ENCODE peak calls at places on chromosome 19, in four cellular contexts. O is GM12878, B is SK-N-SH, W is HepG2. T is an unnamed sample.

GRCh38 chr19:49560358-49560900 is 19.9 kb downstream of the NOSIP start:
- DNase-seq in O (no peak), B (no peak), W (no peak), T (peak; percentile 57)

GRCh38 chr19:6987850-6988249 is 33.4 kb downstream of the MBD3L2B start:
- DNase-seq in O (no peak), B (no peak), W (no peak), T (no peak)

GRCh38 chr19:7529246-7529600 is 6.3 kb upstream of the PNPLA6 start:
- DNase-seq in O (no peak), B (no peak), W (no peak), T (no peak)

GRCh38 chr19:31290926-31291590 is 58.2 kb downstream of the TSHZ3 start:
- DNase-seq in O (no peak), B (no peak), W (no peak), T (no peak)

GRCh38 chr19:40465025-40465780 is at the start of gene BLVRB:
- DNase-seq in O (no peak), B (no peak), W (peak; percentile 52), T (no peak)

GRCh38 chr19:33302175-33302973 is at the start of gene CEBPA:
- DNase-seq in O (no peak), B (peak; percentile 96), W (peak; percentile 78), T (peak; percentile 85)

GRCh38 chr19:33376931-33377557 is 3.5 kb downstream of the CEBPG start:
- DNase-seq in O (no peak), B (no peak), W (no peak), T (no peak)

GRCh38 chr19:2780284-2780683 is 2.8 kb downstream of the SGTA start:
- DNase-seq in O (no peak), B (no peak), W (no peak), T (no peak)

GRCh38 chr19:4524808-4525562 is 6.7 kb upstream of the PLIN4 start:
- DNase-seq in O (no peak), B (peak; percentile 79), W (no peak), T (peak; percentile 65)

GRCh38 chr19:3450796-3451411 is 29.4 kb downstream of the SMIM24 start:
- DNase-seq in O (no peak), B (no peak), W (peak; percentile 39), T (no peak)

GRCh38 chr19:14554382-14554812 is 17.5 kb downstream of the NDUFB7 start:
- DNase-seq in O (no peak), B (no peak), W (peak; percentile 76), T (peak; percentile 33)

GRCh38 chr19:50268046-50268445 is 61.1 kb downstream of the KCNC3 start:
- DNase-seq in O (no peak), B (no peak), W (no peak), T (no peak)

GRCh38 chr19:33286899-33287298 is 15.4 kb downstream of the CEBPA start:
- DNase-seq in O (no peak), B (no peak), W (no peak), T (no peak)

GRCh38 chr19:6503407-6504201 is 1.5 kb upstream of the TUBB4A start:
- DNase-seq in O (no peak), B (no peak), W (no peak), T (no peak)

GRCh38 chr19:43430976-43431375 is 16.3 kb downstream of the TEX101 start:
- DNase-seq in O (no peak), B (no peak), W (no peak), T (no peak)

GRCh38 chr19:32256341-32256975 is 89.0 kb upstream of the ZNF507 start:
- DNase-seq in O (no peak), B (no peak), W (no peak), T (no peak)

GRCh38 chr19:14339741-14340140 is 41.5 kb upstream of the ADGRE5 start:
- DNase-seq in O (no peak), B (no peak), W (no peak), T (peak; percentile 5)

GRCh38 chr19:19602136-19602712 is 16.3 kb downstream of the PBX4 start:
- DNase-seq in O (no peak), B (no peak), W (peak; percentile 40), T (no peak)

GRCh38 chr19:15115080-15115479 is 7.9 kb downstream of the SYDE1 start:
- DNase-seq in O (no peak), B (peak; percentile 21), W (no peak), T (no peak)

DNA sequence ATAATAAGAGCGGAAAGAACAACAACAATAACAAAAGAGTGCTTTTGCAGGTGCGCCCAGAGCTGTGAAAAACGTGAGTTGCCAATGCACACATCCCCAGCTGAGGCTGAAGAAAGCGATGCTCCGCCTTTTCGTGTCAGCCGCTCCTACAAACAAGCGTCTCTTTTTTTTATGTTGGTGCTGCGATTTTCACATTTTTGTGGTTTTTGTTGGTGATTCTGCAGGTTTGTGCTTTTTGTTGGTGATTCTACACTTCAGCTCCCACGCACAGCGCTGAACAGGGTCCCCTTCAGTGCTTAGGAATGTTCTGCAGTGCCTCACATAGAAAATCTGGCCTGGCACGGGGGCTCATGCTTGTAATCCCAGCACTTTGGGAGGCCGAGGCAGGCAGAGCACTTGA is 7.3 kb upstream of the SBK3 start:
- DNase-seq in O (no peak), B (no peak), W (peak; percentile 43), T (no peak)
- TF ChIP-seq JUND in O (no peak), B (no peak), W (no peak), T (no peak)

GRCh38 chr19:45717131-45717982 is 13.3 kb downstream of the FBXO46 start:
- DNase-seq in O (peak; percentile 99), B (peak; percentile 97), W (peak; percentile 99), T (peak; percentile 97)
- TF ChIP-seq SMC3 in O (peak; percentile 19), B (no peak), W (no peak), T (no peak)

GRCh38 chr19:16373079-16373478 is 48.5 kb downstream of the KLF2 start:
- DNase-seq in O (no peak), B (no peak), W (no peak), T (no peak)

GRCh38 chr19:16370671-16371391 is 46.2 kb downstream of the KLF2 start:
- DNase-seq in O (no peak), B (no peak), W (no peak), T (no peak)

GRCh38 chr19:16372065-16372915 is 47.7 kb downstream of the KLF2 start:
- DNase-seq in O (no peak), B (no peak), W (no peak), T (no peak)

GRCh38 chr19:16369664-16370576 is 45.3 kb downstream of the KLF2 start:
- DNase-seq in O (no peak), B (no peak), W (no peak), T (no peak)

DNA sequence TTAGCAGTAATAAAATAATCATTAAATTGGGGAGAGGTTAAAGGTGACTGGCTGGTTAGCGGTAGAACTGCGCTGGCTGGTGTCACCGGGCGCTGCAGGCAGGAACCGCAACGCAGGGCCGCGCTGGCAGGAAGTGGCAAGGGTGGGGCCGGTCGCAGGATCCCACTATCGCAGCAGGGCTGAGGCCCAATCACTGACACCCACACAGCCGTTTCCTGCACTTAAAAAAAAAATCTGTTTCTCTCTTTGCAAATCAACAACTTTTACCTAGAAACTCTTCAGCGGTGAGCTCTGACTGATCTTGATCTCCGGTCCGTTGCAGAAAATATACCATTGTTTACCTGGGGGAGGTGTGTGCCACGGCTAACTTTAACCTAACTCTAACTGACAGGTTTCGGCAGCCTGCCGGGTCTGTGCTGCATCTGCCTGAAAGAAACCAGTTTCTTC is 46.9 kb downstream of the KLF2 start:
- DNase-seq in O (peak; percentile 79), B (no peak), W (no peak), T (peak; percentile 79)
- TF ChIP-seq JUND in O (no peak), B (no peak), W (no peak), T (no peak)

GRCh38 chr19:46111376-46111775 is 13.1 kb downstream of the IGFL3 start:
- DNase-seq in O (no peak), B (no peak), W (no peak), T (no peak)
- TF ChIP-seq SMC3 in O (no peak), B (no peak), W (no peak), T (no peak)

GRCh38 chr19:1125601-1126533 is 22.1 kb downstream of the GPX4 start:
- DNase-seq in O (no peak), B (no peak), W (no peak), T (no peak)
- TF ChIP-seq JUND in O (no peak), B (no peak), W (no peak), T (no peak)

GRCh38 chr19:12833418-12833746 is 997 bp downstream of the RTBDN start:
- DNase-seq in O (no peak), B (peak; percentile 36), W (no peak), T (no peak)

GRCh38 chr19:12834418-12834943 is at the start of gene RTBDN:
- DNase-seq in O (no peak), B (no peak), W (no peak), T (peak; percentile 51)

GRCh38 chr19:12833747-12834417 is 497 bp downstream of the RTBDN start:
- DNase-seq in O (no peak), B (peak; percentile 90), W (no peak), T (peak; percentile 80)

GRCh38 chr19:12825259-12826131 is 8.9 kb downstream of the RTBDN start:
- DNase-seq in O (no peak), B (peak; percentile 88), W (no peak), T (peak; percentile 92)

GRCh38 chr19:12828494-12828893 is 5.9 kb downstream of the RTBDN start:
- DNase-seq in O (no peak), B (peak; percentile 92), W (peak; percentile 40), T (peak; percentile 62)
- TF ChIP-seq SMC3 in O (no peak), B (no peak), W (no peak), T (no peak)

GRCh38 chr19:41871573-41872383 is 5.3 kb upstream of the CD79A start:
- DNase-seq in O (peak; percentile 80), B (peak; percentile 19), W (no peak), T (no peak)

GRCh38 chr19:41869374-41869955 is 7.6 kb upstream of the CD79A start:
- DNase-seq in O (no peak), B (no peak), W (no peak), T (no peak)

GRCh38 chr19:41872775-41873647 is 4.1 kb upstream of the CD79A start:
- DNase-seq in O (no peak), B (peak; percentile 72), W (peak; percentile 72), T (no peak)

GRCh38 chr19:41870401-41870873 is 6.6 kb upstream of the CD79A start:
- DNase-seq in O (no peak), B (peak; percentile 22), W (no peak), T (no peak)

DNA sequence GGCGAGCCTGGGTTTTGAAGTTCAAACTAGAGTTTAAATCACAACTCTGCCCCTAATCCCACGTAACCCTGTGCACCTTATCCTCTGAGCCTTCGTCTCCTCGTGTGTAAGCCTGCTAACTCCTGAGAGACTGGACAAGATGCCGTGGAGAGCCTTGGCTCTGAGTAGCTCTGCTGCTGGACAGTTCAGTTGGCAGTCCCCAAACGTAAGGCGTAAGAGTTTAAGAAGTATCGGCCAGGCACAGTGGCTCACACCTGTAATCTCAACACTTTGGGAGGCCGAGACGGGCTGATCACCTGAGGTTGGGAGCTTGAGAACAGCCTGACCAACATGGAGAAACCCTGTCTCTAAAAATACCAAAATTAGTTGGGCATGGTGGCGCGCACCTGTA is 4.7 kb upstream of the CD79A start:
- DNase-seq in O (no peak), B (no peak), W (no peak), T (no peak)
- TF ChIP-seq JUND in O (no peak), B (no peak), W (no peak), T (no peak)